ENCODE peak calls at places on chromosomes 3 and 15, in seven cellular contexts. M is bronchial epithelial cell, O is HFF-Myc, J is endothelial cell, X is heart left ventricle, D is right lobe of liver, T is AG09309. W is an unnamed sample.

GRCh38 chr3:175121225-175121624 is 262.1 kb downstream of the NAALADL2 start:
- DNase-seq in M (peak), O (no peak), J (no peak), X (no peak), D (no peak), T (no peak), W (no peak)

GRCh38 chr3:39469945-39470344 is 2.5 kb downstream of the MOBP start:
- DNase-seq in M (no peak), O (no peak), J (no peak), X (no peak), D (no peak), T (no peak), W (no peak)

GRCh38 chr15:79682285-79682684 is 214.5 kb downstream of the MTHFS start:
- DNase-seq in M (peak), O (no peak), J (no peak), X (peak), D (no peak), T (peak), W (peak)

GRCh38 chr3:176905331-176905730 is 292.0 kb downstream of the TBL1XR1 start:
- DNase-seq in M (no peak), O (no peak), J (no peak), X (no peak), D (no peak), T (no peak), W (no peak)

GRCh38 chr15:28123408-28124023 is 24.4 kb upstream of the OCA2 start:
- DNase-seq in M (peak), O (peak), J (peak), X (peak), D (no peak), T (no peak), W (no peak)

GRCh38 chr3:90091557-90091956 is 984.1 kb downstream of the EPHA3 start:
- DNase-seq in M (peak), O (no peak), J (peak), X (peak), D (no peak), T (no peak), W (no peak)

GRCh38 chr3:140568842-140569520 is 108.9 kb upstream of the TRIM42 start:
- DNase-seq in M (no peak), O (no peak), J (no peak), X (peak), D (peak), T (no peak), W (no peak)

GRCh38 chr3:143234521-143234920 is 115.0 kb downstream of the CHST2 start:
- DNase-seq in M (no peak), O (no peak), J (no peak), X (no peak), D (no peak), T (no peak), W (no peak)

GRCh38 chr3:194090716-194091115 is 45.2 kb upstream of the HES1 start:
- DNase-seq in M (no peak), O (no peak), J (no peak), X (no peak), D (no peak), T (no peak), W (no peak)

GRCh38 chr3:121969631-121970030 is 52.4 kb downstream of the ILDR1 start:
- DNase-seq in M (peak), O (no peak), J (no peak), X (no peak), D (no peak), T (no peak), W (no peak)

GRCh38 chr3:52769786-52770445 is 824 bp downstream of the NEK4 start:
- DNase-seq in M (peak), O (no peak), J (no peak), X (no peak), D (no peak), T (no peak), W (no peak)

GRCh38 chr3:42633544-42633943 is 20.0 kb upstream of the ZBTB47 start:
- DNase-seq in M (no peak), O (no peak), J (no peak), X (no peak), D (no peak), T (no peak), W (no peak)

GRCh38 chr3:122559906-122560305 is 4.2 kb downstream of the PARP9 start:
- DNase-seq in M (no peak), O (no peak), J (no peak), X (no peak), D (no peak), T (no peak), W (no peak)

GRCh38 chr15:91947370-91947769 is 93.9 kb downstream of the SLCO3A1 start:
- DNase-seq in M (no peak), O (no peak), J (no peak), X (no peak), D (no peak), T (no peak), W (no peak)

GRCh38 chr3:117035785-117036184 is 326.2 kb downstream of the TUSC7 start:
- DNase-seq in M (no peak), O (peak), J (no peak), X (no peak), D (no peak), T (no peak), W (no peak)

GRCh38 chr15:88238618-88239430 is 17.7 kb downstream of the NTRK3 start:
- DNase-seq in M (no peak), O (no peak), J (no peak), X (no peak), D (no peak), T (peak), W (peak)

GRCh38 chr3:40504636-40505430 is 1.0 kb upstream of the ZNF620 start:
- DNase-seq in M (peak), O (peak), J (no peak), X (no peak), D (no peak), T (peak), W (peak)

GRCh38 chr3:40499952-40500351 is 5.9 kb upstream of the ZNF620 start:
- DNase-seq in M (no peak), O (no peak), J (no peak), X (no peak), D (no peak), T (no peak), W (no peak)

GRCh38 chr3:40511031-40511718 is 5.3 kb downstream of the ZNF620 start:
- DNase-seq in M (no peak), O (no peak), J (no peak), X (no peak), D (no peak), T (no peak), W (no peak)

DNA sequence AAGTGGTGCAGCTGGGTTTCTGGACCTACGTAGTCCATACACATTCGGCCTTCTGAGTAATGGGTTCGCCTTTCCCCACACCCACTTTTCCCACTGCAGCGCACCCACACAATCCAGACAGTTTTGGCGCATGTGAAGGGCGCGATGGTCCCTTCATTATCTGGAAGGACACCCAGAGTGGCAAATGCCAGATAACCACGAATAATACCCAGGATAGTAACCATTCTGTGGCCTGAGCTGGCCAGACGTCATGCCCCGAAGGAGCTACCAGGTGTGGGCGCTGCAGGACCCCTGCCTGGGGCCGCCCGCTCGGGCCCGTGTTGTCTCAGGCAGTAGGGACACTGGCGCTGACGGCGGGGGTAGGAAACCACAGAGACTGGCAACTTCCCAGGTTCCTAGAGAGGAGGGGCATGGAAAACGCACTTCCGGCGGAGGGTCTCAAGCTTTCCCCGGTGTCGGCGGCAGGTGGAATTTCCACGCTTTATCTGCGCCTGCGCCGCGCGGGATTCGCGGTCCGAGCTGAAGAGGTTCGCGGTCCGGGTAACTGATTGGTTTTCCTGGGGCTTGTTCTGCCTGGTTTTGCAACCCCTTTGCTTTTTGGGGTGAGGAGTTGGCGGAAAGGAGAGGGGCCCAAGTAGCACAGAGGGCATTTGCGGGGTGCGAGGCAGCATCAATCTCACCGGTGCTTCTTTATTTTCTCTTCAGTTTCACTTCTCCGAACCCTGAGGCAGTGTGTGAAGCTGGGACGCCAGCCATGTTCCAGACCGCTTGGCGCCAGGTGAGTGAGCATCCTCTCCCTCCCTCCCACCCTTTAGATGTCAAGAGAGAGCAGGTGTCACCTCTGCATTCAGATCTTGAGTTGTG is at the start of gene ZNF620:
- DNase-seq in M (no peak), O (no peak), J (peak), X (peak), D (peak), T (no peak), W (no peak)
- TF ChIP-seq CTCF in M (peak), O (peak), J (no peak), X (no peak), D (peak), T (peak), W (peak)

GRCh38 chr3:8767667-8768363 is 1.6 kb downstream of the OXTR start:
- DNase-seq in M (peak), O (no peak), J (peak), X (no peak), D (no peak), T (no peak), W (no peak)
- TF ChIP-seq CTCF in M (peak), O (peak), J (peak), X (no peak), D (peak), T (peak), W (peak)

GRCh38 chr3:23365066-23365465 is 161.9 kb downstream of the UBE2E2 start:
- DNase-seq in M (no peak), O (no peak), J (no peak), X (no peak), D (no peak), T (no peak), W (no peak)

GRCh38 chr3:23372296-23372695 is 169.2 kb downstream of the UBE2E2 start:
- DNase-seq in M (no peak), O (no peak), J (no peak), X (no peak), D (no peak), T (no peak), W (no peak)

DNA sequence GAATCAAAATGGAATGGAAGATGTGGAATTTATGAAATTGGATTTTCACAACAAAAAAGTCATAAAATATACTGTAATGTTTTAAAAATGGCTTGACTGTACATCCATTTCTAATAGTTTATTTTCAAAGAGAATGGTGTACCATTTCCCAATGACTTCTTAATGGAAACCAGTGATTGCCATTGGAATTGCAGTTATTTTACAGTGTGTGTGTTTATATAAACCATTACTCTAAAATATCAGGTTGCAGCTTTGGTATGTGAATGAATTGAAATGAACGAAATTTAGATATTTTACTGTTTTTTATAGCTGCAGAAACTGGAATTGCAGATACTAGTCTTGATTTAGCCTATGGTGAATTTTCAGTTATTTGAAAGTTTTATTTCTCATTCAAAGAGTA is 165.6 kb downstream of the UBE2E2 start:
- DNase-seq in M (no peak), O (no peak), J (no peak), X (no peak), D (no peak), T (no peak), W (peak)
- TF ChIP-seq CTCF in M (no peak), O (no peak), J (no peak), X (no peak), D (no peak), T (no peak), W (no peak)

DNA sequence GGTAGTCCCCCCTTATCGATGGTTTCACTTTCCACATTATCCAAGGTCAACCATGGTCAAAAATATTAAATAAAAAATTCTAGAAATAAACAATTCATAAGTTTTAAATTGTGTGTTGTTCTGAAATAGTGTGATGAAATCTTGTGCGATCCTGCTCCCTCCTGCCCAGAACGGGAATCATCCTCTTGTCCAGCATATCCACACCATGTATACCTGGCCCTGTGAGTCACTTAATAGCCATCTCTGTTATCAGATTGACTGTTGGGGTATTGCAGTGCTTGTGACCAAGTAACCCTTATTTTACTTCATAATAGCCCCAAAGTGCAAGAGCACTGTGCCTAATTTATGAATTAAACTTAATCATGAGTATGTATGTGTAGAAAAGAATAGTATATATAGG is 19.1 kb downstream of the FAM81A start:
- DNase-seq in M (peak), O (no peak), J (no peak), X (no peak), D (no peak), T (no peak), W (no peak)
- TF ChIP-seq CTCF in M (no peak), O (no peak), J (no peak), X (no peak), D (no peak), T (no peak), W (no peak)